ENCODE peak calls at places on chromosomes 6 and 20, in nine cellular contexts. L is RWPE1; P is activated T-cell treated with anti-CD3 and anti-CD28 coated beads, Interleukin-2, amount 50 U/mL, for 4 hours; Q is IMR-90; E is stomach; B is Calu3; D is activated naive CD8-positive, alpha-beta T cell treated with anti-CD3 and anti-CD28 coated beads for 36 hours; R is SW480; T is left ventricle myocardium inferior. U is an unnamed sample.

GRCh38 chr6:107179004-107179403 is 63.7 kb upstream of the BEND3 start:
- DNase-seq in L (no peak), P (no peak), Q (peak; percentile 8), E (no peak), B (peak; percentile 28), D (no peak), R (peak; percentile 7), T (no peak), U (no peak)

GRCh38 chr20:58040447-58041290 is 187.8 kb downstream of the ANKRD60 start:
- DNase-seq in L (no peak), P (no peak), Q (no peak), E (no peak), B (no peak), D (no peak), R (no peak), T (no peak), U (no peak)

GRCh38 chr6:2171728-2172127 is 73.7 kb downstream of the GMDS start:
- DNase-seq in L (no peak), P (no peak), Q (no peak), E (no peak), B (no peak), D (no peak), R (no peak), T (no peak), U (no peak)

GRCh38 chr6:6543181-6543879 is 45.2 kb upstream of the LY86 start:
- DNase-seq in L (no peak), P (no peak), Q (no peak), E (no peak), B (no peak), D (no peak), R (no peak), T (no peak), U (no peak)

GRCh38 chr20:62474585-62475026 is 1.2 kb downstream of the GATA5 start:
- DNase-seq in L (no peak), P (no peak), Q (no peak), E (no peak), B (no peak), D (no peak), R (no peak), T (no peak), U (no peak)

GRCh38 chr6:47633141-47633540 is 65.2 kb upstream of the ADGRF4 start:
- DNase-seq in L (peak; percentile 24), P (no peak), Q (no peak), E (no peak), B (no peak), D (no peak), R (no peak), T (no peak), U (no peak)

GRCh38 chr6:150392452-150393220 is 23.8 kb downstream of the IYD start:
- DNase-seq in L (no peak), P (no peak), Q (no peak), E (no peak), B (no peak), D (no peak), R (no peak), T (no peak), U (no peak)

GRCh38 chr20:64057628-64058498 is 5.1 kb upstream of the TCEA2 start:
- DNase-seq in L (peak; percentile 92), P (peak; percentile 80), Q (peak; percentile 40), E (peak; percentile 81), B (peak; percentile 96), D (peak; percentile 83), R (peak; percentile 71), T (peak; percentile 75), U (peak; percentile 86)

GRCh38 chr6:155103816-155104366 is 108.8 kb downstream of the TIAM2 start:
- DNase-seq in L (no peak), P (peak; percentile 10), Q (no peak), E (no peak), B (no peak), D (peak; percentile 25), R (no peak), T (no peak), U (no peak)

GRCh38 chr6:53161481-53162009 is 12.9 kb upstream of the GCM1 start:
- DNase-seq in L (no peak), P (no peak), Q (no peak), E (no peak), B (no peak), D (no peak), R (no peak), T (no peak), U (no peak)

U was measured in psoas muscle.